ENCODE peak calls at places on chromosome 5, in ten cellular contexts. One of them, this sample, is unnamed.

GRCh38 chr5:172887735-172888134 is 53.7 kb downstream of the ERGIC1 start:
- DNase-seq in globus pallidus: no peak
- DNase-seq in lower leg skin: no peak
- DNase-seq in NB4: no peak
- DNase-seq in iris pigment epithelial cell: peak; percentile 98
- DNase-seq in activated T-helper 9 cell treated with anti-CD3 and anti-CD28 coated beads, Interleukin-2, amount 50 U/mL, for 16 hours: no peak
- DNase-seq in ELF-1: no peak
- DNase-seq in mammary epithelial cell: no peak
- DNase-seq in neuronal stem cell: no peak
- DNase-seq in T1000: no peak
- DNase-seq in this sample: no peak

GRCh38 chr5:61808091-61808490 is 476.0 kb downstream of the ZSWIM6 start:
- DNase-seq in neuronal stem cell: no peak
- DNase-seq in iris pigment epithelial cell: no peak
- DNase-seq in mammary epithelial cell: no peak
- DNase-seq in lower leg skin: no peak
- DNase-seq in T1000: no peak
- DNase-seq in ELF-1: no peak
- DNase-seq in NB4: no peak
- DNase-seq in globus pallidus: no peak
- DNase-seq in activated T-helper 9 cell treated with anti-CD3 and anti-CD28 coated beads, Interleukin-2, amount 50 U/mL, for 16 hours: no peak
- DNase-seq in this sample: no peak

GRCh38 chr5:140342287-140342686 is 4.1 kb downstream of the HBEGF start:
- DNase-seq in activated T-helper 9 cell treated with anti-CD3 and anti-CD28 coated beads, Interleukin-2, amount 50 U/mL, for 16 hours: no peak
- DNase-seq in neuronal stem cell: no peak
- DNase-seq in NB4: peak; percentile 95
- DNase-seq in globus pallidus: no peak
- DNase-seq in ELF-1: no peak
- DNase-seq in lower leg skin: no peak
- DNase-seq in iris pigment epithelial cell: no peak
- DNase-seq in mammary epithelial cell: no peak
- DNase-seq in T1000: no peak
- DNase-seq in this sample: no peak

GRCh38 chr5:44454002-44454401 is 64.8 kb upstream of the FGF10 start:
- DNase-seq in T1000: no peak
- DNase-seq in lower leg skin: no peak
- DNase-seq in neuronal stem cell: no peak
- DNase-seq in ELF-1: peak; percentile 5
- DNase-seq in NB4: no peak
- DNase-seq in activated T-helper 9 cell treated with anti-CD3 and anti-CD28 coated beads, Interleukin-2, amount 50 U/mL, for 16 hours: no peak
- DNase-seq in iris pigment epithelial cell: no peak
- DNase-seq in mammary epithelial cell: no peak
- DNase-seq in globus pallidus: no peak
- DNase-seq in this sample: peak; percentile 69

GRCh38 chr5:168842571-168843205 is 263.5 kb upstream of the PANK3 start:
- DNase-seq in mammary epithelial cell: no peak
- DNase-seq in T1000: no peak
- DNase-seq in ELF-1: no peak
- DNase-seq in neuronal stem cell: no peak
- DNase-seq in globus pallidus: no peak
- DNase-seq in lower leg skin: no peak
- DNase-seq in activated T-helper 9 cell treated with anti-CD3 and anti-CD28 coated beads, Interleukin-2, amount 50 U/mL, for 16 hours: no peak
- DNase-seq in NB4: no peak
- DNase-seq in iris pigment epithelial cell: no peak
- DNase-seq in this sample: no peak

GRCh38 chr5:160442824-160443431 is 21.3 kb downstream of the PTTG1 start:
- DNase-seq in activated T-helper 9 cell treated with anti-CD3 and anti-CD28 coated beads, Interleukin-2, amount 50 U/mL, for 16 hours: no peak
- DNase-seq in lower leg skin: no peak
- DNase-seq in globus pallidus: no peak
- DNase-seq in neuronal stem cell: no peak
- DNase-seq in T1000: no peak
- DNase-seq in ELF-1: no peak
- DNase-seq in mammary epithelial cell: peak; percentile 32
- DNase-seq in iris pigment epithelial cell: no peak
- DNase-seq in NB4: no peak
- DNase-seq in this sample: no peak

GRCh38 chr5:33530963-33531298 is 90.2 kb downstream of the TARS1 start:
- DNase-seq in activated T-helper 9 cell treated with anti-CD3 and anti-CD28 coated beads, Interleukin-2, amount 50 U/mL, for 16 hours: no peak
- DNase-seq in neuronal stem cell: no peak
- DNase-seq in globus pallidus: no peak
- DNase-seq in mammary epithelial cell: no peak
- DNase-seq in iris pigment epithelial cell: no peak
- DNase-seq in lower leg skin: no peak
- DNase-seq in T1000: no peak
- DNase-seq in ELF-1: no peak
- DNase-seq in NB4: no peak
- DNase-seq in this sample: no peak

GRCh38 chr5:142671801-142672200 is 14.1 kb downstream of the FGF1 start:
- DNase-seq in NB4: no peak
- DNase-seq in iris pigment epithelial cell: peak; percentile 85
- DNase-seq in lower leg skin: no peak
- DNase-seq in neuronal stem cell: no peak
- DNase-seq in mammary epithelial cell: peak; percentile 74
- DNase-seq in T1000: no peak
- DNase-seq in activated T-helper 9 cell treated with anti-CD3 and anti-CD28 coated beads, Interleukin-2, amount 50 U/mL, for 16 hours: no peak
- DNase-seq in globus pallidus: no peak
- DNase-seq in ELF-1: no peak
- DNase-seq in this sample: no peak

GRCh38 chr5:67605730-67606585 is 409.4 kb upstream of the CD180 start:
- DNase-seq in ELF-1: no peak
- DNase-seq in activated T-helper 9 cell treated with anti-CD3 and anti-CD28 coated beads, Interleukin-2, amount 50 U/mL, for 16 hours: no peak
- DNase-seq in iris pigment epithelial cell: no peak
- DNase-seq in lower leg skin: no peak
- DNase-seq in T1000: no peak
- DNase-seq in NB4: no peak
- DNase-seq in neuronal stem cell: no peak
- DNase-seq in mammary epithelial cell: no peak
- DNase-seq in globus pallidus: no peak
- DNase-seq in this sample: no peak

GRCh38 chr5:176846335-176847140 is 36.2 kb downstream of the UNC5A start:
- DNase-seq in activated T-helper 9 cell treated with anti-CD3 and anti-CD28 coated beads, Interleukin-2, amount 50 U/mL, for 16 hours: no peak
- DNase-seq in neuronal stem cell: no peak
- DNase-seq in lower leg skin: no peak
- DNase-seq in ELF-1: no peak
- DNase-seq in NB4: no peak
- DNase-seq in mammary epithelial cell: peak; percentile 11
- DNase-seq in T1000: no peak
- DNase-seq in iris pigment epithelial cell: no peak
- DNase-seq in globus pallidus: no peak
- DNase-seq in this sample: no peak

GRCh38 chr5:163758283-163758711 is 252.9 kb downstream of the MAT2B start:
- DNase-seq in T1000: no peak
- DNase-seq in lower leg skin: no peak
- DNase-seq in mammary epithelial cell: no peak
- DNase-seq in ELF-1: no peak
- DNase-seq in activated T-helper 9 cell treated with anti-CD3 and anti-CD28 coated beads, Interleukin-2, amount 50 U/mL, for 16 hours: no peak
- DNase-seq in NB4: no peak
- DNase-seq in neuronal stem cell: no peak
- DNase-seq in iris pigment epithelial cell: peak; percentile 65
- DNase-seq in globus pallidus: no peak
- DNase-seq in this sample: no peak

GRCh38 chr5:164869325-164869724 is 1363.9 kb downstream of the MAT2B start:
- DNase-seq in mammary epithelial cell: no peak
- DNase-seq in activated T-helper 9 cell treated with anti-CD3 and anti-CD28 coated beads, Interleukin-2, amount 50 U/mL, for 16 hours: no peak
- DNase-seq in NB4: no peak
- DNase-seq in neuronal stem cell: no peak
- DNase-seq in ELF-1: no peak
- DNase-seq in globus pallidus: no peak
- DNase-seq in lower leg skin: no peak
- DNase-seq in iris pigment epithelial cell: no peak
- DNase-seq in T1000: no peak
- DNase-seq in this sample: no peak

GRCh38 chr5:3251784-3252183 is 343.8 kb upstream of the IRX1 start:
- DNase-seq in neuronal stem cell: no peak
- DNase-seq in activated T-helper 9 cell treated with anti-CD3 and anti-CD28 coated beads, Interleukin-2, amount 50 U/mL, for 16 hours: no peak
- DNase-seq in T1000: no peak
- DNase-seq in globus pallidus: no peak
- DNase-seq in lower leg skin: no peak
- DNase-seq in mammary epithelial cell: no peak
- DNase-seq in NB4: no peak
- DNase-seq in ELF-1: peak; percentile 70
- DNase-seq in iris pigment epithelial cell: no peak
- DNase-seq in this sample: peak; percentile 80

GRCh38 chr5:130109152-130109551 is 204.9 kb downstream of the CHSY3 start:
- DNase-seq in NB4: peak; percentile 34
- DNase-seq in T1000: no peak
- DNase-seq in ELF-1: no peak
- DNase-seq in neuronal stem cell: peak; percentile 31
- DNase-seq in iris pigment epithelial cell: peak; percentile 39
- DNase-seq in activated T-helper 9 cell treated with anti-CD3 and anti-CD28 coated beads, Interleukin-2, amount 50 U/mL, for 16 hours: no peak
- DNase-seq in mammary epithelial cell: peak; percentile 30
- DNase-seq in globus pallidus: peak; percentile 20
- DNase-seq in lower leg skin: no peak
- DNase-seq in this sample: no peak

GRCh38 chr5:169583101-169583423 is 511 bp upstream of the SPDL1 start:
- DNase-seq in activated T-helper 9 cell treated with anti-CD3 and anti-CD28 coated beads, Interleukin-2, amount 50 U/mL, for 16 hours: no peak
- DNase-seq in globus pallidus: no peak
- DNase-seq in lower leg skin: no peak
- DNase-seq in neuronal stem cell: no peak
- DNase-seq in ELF-1: no peak
- DNase-seq in T1000: no peak
- DNase-seq in iris pigment epithelial cell: no peak
- DNase-seq in mammary epithelial cell: no peak
- DNase-seq in NB4: no peak
- DNase-seq in this sample: no peak

This sample was measured in endodermal cell.